ENCODE peak calls at places on chromosomes 16 and 17, in five cellular contexts. One of them, this sample, is unnamed.

GRCh38 chr17:40021471-40021961 is 6.3 kb downstream of the CSF3 start:
- DNase-seq in NCI-H82: no peak
- DNase-seq in progenitor cell of endocrine pancreas: no peak
- DNase-seq in EL: peak
- DNase-seq in stimulated activated CD4-positive, alpha-beta T cell treated with anti-CD3 and anti-CD28 coated beads, Interleukin-1b, Interleukin-23, amount 100 ng/mL, for 48 hours: no peak
- DNase-seq in this sample: no peak

GRCh38 chr16:57844416-57845030 is 42.2 kb upstream of the KIFC3 start:
- DNase-seq in NCI-H82: no peak
- DNase-seq in progenitor cell of endocrine pancreas: no peak
- DNase-seq in EL: no peak
- DNase-seq in stimulated activated CD4-positive, alpha-beta T cell treated with anti-CD3 and anti-CD28 coated beads, Interleukin-1b, Interleukin-23, amount 100 ng/mL, for 48 hours: no peak
- DNase-seq in this sample: no peak

GRCh38 chr17:48055531-48056245 is 7.5 kb downstream of the NFE2L1 start:
- DNase-seq in NCI-H82: peak
- DNase-seq in progenitor cell of endocrine pancreas: no peak
- DNase-seq in EL: peak
- DNase-seq in stimulated activated CD4-positive, alpha-beta T cell treated with anti-CD3 and anti-CD28 coated beads, Interleukin-1b, Interleukin-23, amount 100 ng/mL, for 48 hours: peak
- DNase-seq in this sample: peak

GRCh38 chr16:3175157-3176153 is 12.5 kb upstream of the OR1F1 start:
- DNase-seq in NCI-H82: peak
- DNase-seq in progenitor cell of endocrine pancreas: no peak
- DNase-seq in EL: peak
- DNase-seq in stimulated activated CD4-positive, alpha-beta T cell treated with anti-CD3 and anti-CD28 coated beads, Interleukin-1b, Interleukin-23, amount 100 ng/mL, for 48 hours: peak
- DNase-seq in this sample: peak

GRCh38 chr17:35543856-35544255 is 6.4 kb upstream of the SLFN12L start:
- DNase-seq in NCI-H82: no peak
- DNase-seq in progenitor cell of endocrine pancreas: no peak
- DNase-seq in EL: peak
- DNase-seq in stimulated activated CD4-positive, alpha-beta T cell treated with anti-CD3 and anti-CD28 coated beads, Interleukin-1b, Interleukin-23, amount 100 ng/mL, for 48 hours: no peak
- DNase-seq in this sample: no peak

GRCh38 chr17:57999496-58000017 is 7.5 kb downstream of the SRSF1 start:
- DNase-seq in NCI-H82: peak
- DNase-seq in progenitor cell of endocrine pancreas: no peak
- DNase-seq in EL: peak
- DNase-seq in stimulated activated CD4-positive, alpha-beta T cell treated with anti-CD3 and anti-CD28 coated beads, Interleukin-1b, Interleukin-23, amount 100 ng/mL, for 48 hours: no peak
- DNase-seq in this sample: no peak

GRCh38 chr17:7021993-7022778 is 664 bp upstream of the BCL6B start:
- DNase-seq in NCI-H82: peak
- DNase-seq in progenitor cell of endocrine pancreas: peak
- DNase-seq in EL: peak
- DNase-seq in stimulated activated CD4-positive, alpha-beta T cell treated with anti-CD3 and anti-CD28 coated beads, Interleukin-1b, Interleukin-23, amount 100 ng/mL, for 48 hours: peak
- DNase-seq in this sample: peak

GRCh38 chr17:78010759-78011158 is 52.3 kb downstream of the TNRC6C start:
- DNase-seq in NCI-H82: no peak
- DNase-seq in progenitor cell of endocrine pancreas: no peak
- DNase-seq in EL: no peak
- DNase-seq in stimulated activated CD4-positive, alpha-beta T cell treated with anti-CD3 and anti-CD28 coated beads, Interleukin-1b, Interleukin-23, amount 100 ng/mL, for 48 hours: no peak
- DNase-seq in this sample: no peak

GRCh38 chr17:8430966-8431365 is 4.7 kb upstream of the NDEL1 start:
- DNase-seq in NCI-H82: no peak
- DNase-seq in progenitor cell of endocrine pancreas: no peak
- DNase-seq in EL: peak
- DNase-seq in stimulated activated CD4-positive, alpha-beta T cell treated with anti-CD3 and anti-CD28 coated beads, Interleukin-1b, Interleukin-23, amount 100 ng/mL, for 48 hours: no peak
- DNase-seq in this sample: no peak

GRCh38 chr16:87956169-87956770 is 5.0 kb downstream of the BANP start:
- DNase-seq in NCI-H82: no peak
- DNase-seq in progenitor cell of endocrine pancreas: no peak
- DNase-seq in EL: peak
- DNase-seq in stimulated activated CD4-positive, alpha-beta T cell treated with anti-CD3 and anti-CD28 coated beads, Interleukin-1b, Interleukin-23, amount 100 ng/mL, for 48 hours: peak
- DNase-seq in this sample: peak

GRCh38 chr17:19274893-19275292 is 37.7 kb downstream of the EPN2 start:
- DNase-seq in NCI-H82: no peak
- DNase-seq in progenitor cell of endocrine pancreas: no peak
- DNase-seq in EL: peak
- DNase-seq in stimulated activated CD4-positive, alpha-beta T cell treated with anti-CD3 and anti-CD28 coated beads, Interleukin-1b, Interleukin-23, amount 100 ng/mL, for 48 hours: no peak
- DNase-seq in this sample: no peak

GRCh38 chr16:57143125-57143965 is 42.5 kb downstream of the PSME3IP1 start:
- DNase-seq in NCI-H82: no peak
- DNase-seq in progenitor cell of endocrine pancreas: no peak
- DNase-seq in EL: no peak
- DNase-seq in stimulated activated CD4-positive, alpha-beta T cell treated with anti-CD3 and anti-CD28 coated beads, Interleukin-1b, Interleukin-23, amount 100 ng/mL, for 48 hours: no peak
- DNase-seq in this sample: no peak

GRCh38 chr16:13402601-13403000 is 501.2 kb downstream of the SHISA9 start:
- DNase-seq in NCI-H82: no peak
- DNase-seq in progenitor cell of endocrine pancreas: no peak
- DNase-seq in EL: no peak
- DNase-seq in stimulated activated CD4-positive, alpha-beta T cell treated with anti-CD3 and anti-CD28 coated beads, Interleukin-1b, Interleukin-23, amount 100 ng/mL, for 48 hours: no peak
- DNase-seq in this sample: no peak

GRCh38 chr17:77479372-77479781 is 338.6 kb downstream of the SEC14L1 start:
- DNase-seq in NCI-H82: no peak
- DNase-seq in progenitor cell of endocrine pancreas: no peak
- DNase-seq in EL: no peak
- DNase-seq in stimulated activated CD4-positive, alpha-beta T cell treated with anti-CD3 and anti-CD28 coated beads, Interleukin-1b, Interleukin-23, amount 100 ng/mL, for 48 hours: no peak
- DNase-seq in this sample: no peak

GRCh38 chr17:19250421-19251141 is 13.4 kb downstream of the EPN2 start:
- DNase-seq in NCI-H82: no peak
- DNase-seq in progenitor cell of endocrine pancreas: no peak
- DNase-seq in EL: no peak
- DNase-seq in stimulated activated CD4-positive, alpha-beta T cell treated with anti-CD3 and anti-CD28 coated beads, Interleukin-1b, Interleukin-23, amount 100 ng/mL, for 48 hours: no peak
- DNase-seq in this sample: no peak

GRCh38 chr16:894136-894535 is 76.6 kb downstream of the LMF1 start:
- DNase-seq in NCI-H82: no peak
- DNase-seq in progenitor cell of endocrine pancreas: no peak
- DNase-seq in EL: no peak
- DNase-seq in stimulated activated CD4-positive, alpha-beta T cell treated with anti-CD3 and anti-CD28 coated beads, Interleukin-1b, Interleukin-23, amount 100 ng/mL, for 48 hours: no peak
- DNase-seq in this sample: no peak

GRCh38 chr16:72013888-72014538 is 5.5 kb downstream of the DHODH start:
- DNase-seq in NCI-H82: peak
- DNase-seq in progenitor cell of endocrine pancreas: no peak
- DNase-seq in EL: no peak
- DNase-seq in stimulated activated CD4-positive, alpha-beta T cell treated with anti-CD3 and anti-CD28 coated beads, Interleukin-1b, Interleukin-23, amount 100 ng/mL, for 48 hours: no peak
- DNase-seq in this sample: peak

This sample was measured in activated naive CD8-positive, alpha-beta T cell treated with anti-CD3 and anti-CD28 coated beads for 36 hours.